ENCODE peak calls at places on chromosome 5, in eight cellular contexts. V, Q, L, J, P, I, S and U are unnamed samples.

GRCh38 chr5:139593716-139594319 is 32.7 kb downstream of the UBE2D2 start:
- DNase-seq in V (peak; percentile 25), Q (no peak), L (peak; percentile 60), S (no peak), P (no peak), I (no peak), J (no peak), U (no peak)

GRCh38 chr5:149667084-149667826 is 62.9 kb upstream of the PPARGC1B start:
- DNase-seq in L (peak; percentile 43), S (peak; percentile 47), Q (peak; percentile 74), J (peak; percentile 44), V (peak; percentile 40), P (no peak), I (peak; percentile 37), U (no peak)

GRCh38 chr5:151068571-151069197 is 12.2 kb downstream of the TNIP1 start:
- DNase-seq in L (no peak), S (no peak), Q (no peak), V (peak; percentile 56), P (no peak), I (no peak), J (no peak), U (no peak)

GRCh38 chr5:138960145-138960692 is 85.1 kb upstream of the LRRTM2 start:
- DNase-seq in V (no peak), Q (no peak), J (no peak), P (no peak), S (no peak), I (no peak), L (no peak), U (no peak)

GRCh38 chr5:15787676-15788075 is 287.7 kb downstream of the FBXL7 start:
- DNase-seq in I (no peak), L (no peak), S (no peak), P (no peak), J (no peak), Q (no peak), V (peak; percentile 30), U (no peak)

GRCh38 chr5:179120421-179120861 is 60.3 kb downstream of the ZNF354C start:
- DNase-seq in I (no peak), L (no peak), J (no peak), S (no peak), V (no peak), P (no peak), Q (no peak), U (peak; percentile 72)

GRCh38 chr5:133930061-133930823 is 38.2 kb downstream of the C5orf15 start:
- DNase-seq in J (no peak), V (peak; percentile 56), P (no peak), Q (peak; percentile 62), S (no peak), I (no peak), L (peak; percentile 59), U (no peak)

GRCh38 chr5:19018822-19019221 is 969.2 kb downstream of the CDH18 start:
- DNase-seq in S (peak; percentile 12), P (no peak), L (no peak), V (no peak), Q (no peak), J (no peak), I (no peak), U (no peak)

GRCh38 chr5:173430394-173430793 is 102.2 kb upstream of the STC2 start:
- DNase-seq in L (no peak), I (no peak), P (no peak), Q (no peak), V (no peak), J (no peak), S (no peak), U (no peak)

GRCh38 chr5:150557507-150557872 is 49.6 kb downstream of the NDST1 start:
- DNase-seq in P (no peak), S (no peak), V (no peak), Q (no peak), J (no peak), I (no peak), L (no peak), U (peak; percentile 75)

GRCh38 chr5:139898981-139899380 is 103.4 kb downstream of the PSD2 start:
- DNase-seq in V (no peak), S (no peak), L (no peak), I (no peak), Q (no peak), J (no peak), P (no peak), U (no peak)

GRCh38 chr5:171272996-171273970 is 35.8 kb upstream of the TLX3 start:
- DNase-seq in S (peak; percentile 53), J (peak; percentile 41), Q (no peak), V (peak; percentile 44), P (no peak), L (peak; percentile 59), I (peak; percentile 14), U (no peak)

GRCh38 chr5:103621548-103621930 is 59.0 kb upstream of the NUDT12 start:
- DNase-seq in I (no peak), S (no peak), L (no peak), V (no peak), Q (no peak), P (no peak), J (no peak), U (no peak)

GRCh38 chr5:57334475-57334874 is 148.1 kb downstream of the ACTBL2 start:
- DNase-seq in V (no peak), P (no peak), S (no peak), J (no peak), I (no peak), Q (no peak), L (no peak), U (no peak)

GRCh38 chr5:177022386-177023246 is at the start of gene ZNF346:
- DNase-seq in L (peak; percentile 94), S (peak; percentile 95), J (peak; percentile 91), Q (peak; percentile 97), I (peak; percentile 91), P (peak; percentile 93), V (peak; percentile 96), U (no peak)

DNA sequence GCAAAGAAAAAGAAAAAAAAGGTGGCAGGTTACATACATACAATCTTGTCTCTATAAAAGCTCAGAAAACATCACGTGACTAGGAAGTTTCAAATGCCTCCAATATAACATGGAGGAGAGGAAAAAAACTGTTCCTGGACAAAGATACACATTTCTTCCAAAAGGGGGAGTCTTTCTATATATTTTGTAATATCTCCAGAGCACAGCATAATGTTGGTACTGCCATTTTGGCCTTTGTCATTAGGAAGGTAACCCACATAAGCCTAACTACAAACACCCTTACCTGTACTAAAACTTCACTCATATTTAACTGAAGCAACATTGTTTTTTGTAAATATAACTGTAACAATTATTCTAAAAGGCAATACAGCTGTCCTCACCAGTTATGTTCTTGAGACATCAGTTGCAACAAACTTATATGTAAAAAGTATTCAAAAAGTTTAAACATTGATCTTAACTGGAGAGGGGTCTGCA is 1.2 kb upstream of the BTF3 start:
- DNase-seq in Q (no peak), V (peak; percentile 68), P (no peak), S (peak; percentile 66), L (peak; percentile 67), I (no peak), J (no peak), U (no peak)
- TF ChIP-seq CTCF in Q (no peak), V (peak; percentile 29), P (no peak), S (peak; percentile 39), L (peak; percentile 41), I (peak; percentile 52), J (no peak), U (peak; percentile 81)

GRCh38 chr5:3833566-3833965 is 237.9 kb downstream of the IRX1 start:
- DNase-seq in S (no peak), L (no peak), Q (no peak), J (no peak), P (no peak), I (no peak), V (no peak), U (no peak)

GRCh38 chr5:3837544-3837943 is 241.9 kb downstream of the IRX1 start:
- DNase-seq in J (no peak), P (no peak), L (no peak), I (no peak), S (no peak), Q (no peak), V (no peak), U (no peak)

GRCh38 chr5:3836528-3836927 is 240.9 kb downstream of the IRX1 start:
- DNase-seq in I (no peak), P (no peak), V (no peak), L (no peak), J (no peak), S (no peak), Q (no peak), U (no peak)

DNA sequence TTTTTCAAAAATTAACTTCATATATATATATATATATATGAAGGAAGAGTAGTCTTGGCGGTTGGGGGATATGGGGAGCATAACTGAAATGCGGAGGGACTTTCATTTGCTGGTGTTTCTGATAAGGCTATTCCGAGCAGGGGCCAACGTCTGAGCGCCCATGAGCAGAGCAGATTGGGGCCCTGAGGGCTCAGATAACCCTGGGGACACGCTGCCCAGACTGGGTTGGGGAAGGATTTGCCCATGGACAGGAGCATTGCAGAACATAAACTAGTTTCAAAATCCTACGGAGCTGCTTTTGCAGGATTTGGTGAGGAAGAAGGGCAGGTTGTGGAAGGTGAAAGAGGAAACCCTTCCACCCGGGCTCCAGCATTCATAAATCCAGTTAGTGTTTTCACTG is 240.2 kb downstream of the IRX1 start:
- DNase-seq in P (no peak), Q (no peak), V (no peak), S (no peak), L (no peak), I (no peak), J (no peak), U (no peak)
- TF ChIP-seq CTCF in P (no peak), Q (no peak), V (no peak), S (no peak), L (no peak), I (no peak), J (no peak), U (no peak)

DNA sequence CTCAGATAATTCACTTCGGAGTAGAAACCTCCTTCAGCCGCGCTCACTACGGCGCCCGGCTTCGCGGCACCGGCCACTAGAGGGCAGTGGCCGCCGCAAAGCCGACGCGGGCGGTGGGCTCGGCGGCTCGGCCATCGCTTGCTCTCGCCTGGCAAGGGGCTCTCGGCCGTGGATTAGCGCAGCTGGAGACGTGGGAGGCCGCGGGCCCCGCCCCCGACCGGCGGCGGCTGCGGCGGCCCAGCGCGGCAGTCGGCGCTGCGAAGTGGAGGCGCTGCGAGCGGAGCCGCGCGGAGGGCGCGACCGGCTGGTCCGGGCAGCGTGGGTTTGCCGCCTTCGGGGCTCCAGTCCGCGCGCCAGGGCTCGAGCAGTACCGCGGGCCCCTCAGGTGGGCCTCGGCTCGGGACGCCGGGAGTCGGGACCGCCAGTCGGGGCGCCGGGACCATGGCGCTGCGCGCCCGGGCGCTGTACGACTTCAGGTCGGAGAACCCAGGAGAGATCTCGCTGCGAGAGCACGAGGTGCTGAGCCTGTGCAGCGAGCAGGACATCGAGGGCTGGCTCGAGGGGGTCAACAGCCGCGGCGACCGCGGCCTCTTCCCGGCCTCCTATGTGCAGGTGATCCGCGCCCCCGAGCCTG is at the start of gene SNX18:
- DNase-seq in J (peak; percentile 88), S (peak; percentile 95), I (peak; percentile 92), L (peak; percentile 97), Q (peak; percentile 97), P (peak; percentile 90), V (peak; percentile 98), U (peak; percentile 96)
- TF ChIP-seq CTCF in J (peak; percentile 85), S (peak; percentile 88), I (peak; percentile 98), L (peak; percentile 88), Q (peak; percentile 94), P (peak; percentile 97), V (peak; percentile 94), U (peak; percentile 95)

DNA sequence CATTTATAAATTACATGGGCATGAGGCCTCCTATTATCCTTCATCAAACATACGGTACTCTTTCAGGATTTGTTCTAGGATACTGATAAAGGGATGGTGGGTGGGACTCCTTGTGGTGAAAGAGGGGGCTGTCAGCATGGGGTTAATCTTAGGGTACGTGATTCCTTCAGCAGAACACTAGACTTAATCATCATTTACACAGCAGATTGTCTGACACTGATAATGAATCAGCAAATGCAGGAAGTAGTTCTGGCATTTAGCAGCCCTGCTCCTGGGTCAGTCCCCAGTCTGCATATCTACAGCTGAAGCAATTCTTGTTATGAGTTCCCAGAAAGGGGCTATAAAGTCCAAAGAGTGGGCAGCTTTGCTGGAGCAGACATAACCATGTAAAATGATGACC is 384.6 kb downstream of the SPOCK1 start:
- DNase-seq in P (no peak), J (no peak), I (no peak), S (no peak), L (peak; percentile 43), Q (no peak), V (peak; percentile 37), U (no peak)
- TF ChIP-seq CTCF in P (no peak), J (no peak), I (no peak), S (no peak), L (no peak), Q (no peak), V (peak; percentile 3), U (no peak)